ENCODE peak calls at places on chromosome 15, in five cellular contexts. B is substantia nigra; Q is stimulated activated CD8-positive, alpha-beta memory T cell treated with anti-CD3 and anti-CD28 coated beads, Interleukin-12 subunit alpha, Interleukin-12 subunit beta, amount 100 ng/mL, for 1 hour; T is SIG-M5; A is amygdala. P is an unnamed sample.

GRCh38 chr15:22912256-22912655 is 67.9 kb downstream of the CYFIP1 start:
- DNase-seq in B (no peak), Q (no peak), T (no peak), A (no peak), P (no peak)

GRCh38 chr15:93179072-93179471 is 90.1 kb upstream of the RGMA start:
- DNase-seq in B (no peak), Q (no peak), T (no peak), A (no peak), P (no peak)

GRCh38 chr15:28861031-28861534 is 12.6 kb upstream of the GOLGA6L7 start:
- DNase-seq in B (no peak), Q (no peak), T (no peak), A (no peak), P (peak)

GRCh38 chr15:77028451-77029165 is 33.7 kb downstream of the PSTPIP1 start:
- DNase-seq in B (no peak), Q (no peak), T (no peak), A (no peak), P (no peak)

GRCh38 chr15:62849316-62850129 is 193.0 kb upstream of the TPM1 start:
- DNase-seq in B (no peak), Q (no peak), T (no peak), A (no peak), P (no peak)

GRCh38 chr15:39192979-39193559 is 387.8 kb upstream of the THBS1 start:
- DNase-seq in B (no peak), Q (no peak), T (no peak), A (no peak), P (no peak)

GRCh38 chr15:66886241-66886675 is 179.1 kb upstream of the SMAD3 start:
- DNase-seq in B (no peak), Q (no peak), T (no peak), A (no peak), P (no peak)

GRCh38 chr15:52112203-52112750 is 298 bp downstream of the BCL2L10 start:
- DNase-seq in B (no peak), Q (peak), T (no peak), A (no peak), P (no peak)

GRCh38 chr15:85950101-85950500 is 129.6 kb upstream of the AGBL1 start:
- DNase-seq in B (no peak), Q (no peak), T (no peak), A (no peak), P (no peak)

GRCh38 chr15:59528965-59529402 is 82.6 kb upstream of the GCNT3 start:
- DNase-seq in B (peak), Q (peak), T (no peak), A (peak), P (peak)

GRCh38 chr15:63514533-63514943 is 10.1 kb downstream of the USP3 start:
- DNase-seq in B (no peak), Q (no peak), T (no peak), A (no peak), P (no peak)

GRCh38 chr15:101433396-101433795 is 56.1 kb downstream of the PCSK6 start:
- DNase-seq in B (no peak), Q (no peak), T (no peak), A (no peak), P (no peak)